ENCODE peak calls at places on chromosomes 11 and 22, in ten cellular contexts. Q is tibial nerve, V is dorsolateral prefrontal cortex, C is right lobe of liver, O is cardiac muscle cell, Z is cardiac fibroblast, G is iPS DF 6.9, H is breast epithelium, J is hepatocyte, E is fibroblast of pulmonary artery. P is an unnamed sample.

GRCh38 chr11:70399681-70400112 is 1.4 kb downstream of the CTTN start:
- DNase-seq in C (peak; percentile 52), Q (peak; percentile 50), G (no peak), V (peak; percentile 61), E (peak; percentile 95), H (peak; percentile 70), O (peak; percentile 43), Z (peak; percentile 96), J (peak; percentile 94), P (peak; percentile 84)

GRCh38 chr11:69449320-69450063 is 32.0 kb upstream of the LINC01488 start:
- DNase-seq in Q (no peak), Z (peak; percentile 58), J (no peak), C (no peak), E (peak; percentile 50), V (no peak), H (no peak), G (no peak), O (peak; percentile 39), P (no peak)

GRCh38 chr11:118415739-118416068 is 14.3 kb downstream of the ATP5MG start:
- DNase-seq in Q (no peak), Z (peak; percentile 95), V (no peak), H (no peak), G (no peak), O (no peak), C (no peak), J (peak; percentile 76), E (peak; percentile 94), P (peak; percentile 87)

GRCh38 chr22:19871845-19872778 is 17.4 kb upstream of the GNB1L start:
- DNase-seq in J (no peak), O (no peak), Q (peak; percentile 8), E (no peak), C (peak; percentile 47), H (peak; percentile 36), V (peak; percentile 26), Z (no peak), G (no peak), P (no peak)

GRCh38 chr11:23143031-23143430 is 282.8 kb upstream of the CCDC179 start:
- DNase-seq in E (no peak), J (no peak), G (no peak), Q (no peak), Z (no peak), V (no peak), C (no peak), O (no peak), H (no peak), P (no peak)

GRCh38 chr11:109205312-109205711 is 216.7 kb upstream of the C11orf87 start:
- DNase-seq in E (no peak), G (no peak), O (no peak), V (no peak), Z (no peak), Q (no peak), H (no peak), J (no peak), C (no peak), P (no peak)

GRCh38 chr11:35077709-35078695 is 61.0 kb upstream of the CD44 start:
- DNase-seq in E (peak; percentile 44), J (no peak), Q (no peak), O (no peak), C (no peak), G (no peak), H (no peak), V (no peak), Z (no peak), P (peak; percentile 54)

GRCh38 chr11:65402790-65403189 is 16.4 kb downstream of the FRMD8 start:
- DNase-seq in V (no peak), G (no peak), Z (no peak), J (no peak), O (no peak), E (no peak), C (no peak), H (no peak), Q (no peak), P (no peak)

DNA sequence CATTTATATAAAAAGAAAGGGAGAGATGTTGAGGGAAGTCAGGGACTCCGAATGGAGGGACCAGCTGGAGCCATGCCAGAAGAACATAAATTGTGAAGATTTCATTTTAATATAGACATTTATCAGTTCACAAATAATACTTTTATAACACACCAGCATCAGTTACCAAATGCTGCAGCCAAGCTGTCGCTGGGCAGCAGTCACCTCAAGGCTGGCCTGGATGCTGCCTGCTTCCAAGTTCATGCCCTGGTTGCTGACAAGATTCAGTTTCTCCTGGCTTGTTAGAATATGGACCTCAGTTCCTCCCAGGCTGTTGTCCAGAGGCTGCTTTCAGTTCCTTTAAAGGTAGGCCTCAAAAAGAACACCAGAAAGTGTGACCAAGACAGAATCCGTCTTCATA is 30.8 kb upstream of the ALDH3B2 start:
- DNase-seq in E (no peak), Q (no peak), Z (no peak), V (no peak), G (no peak), C (no peak), J (no peak), H (no peak), O (no peak), P (no peak)
- H3K4me3 ChIP-seq in E (no peak overlapping the region), Q (no peak overlapping the region), Z (no peak overlapping the region), V (no peak overlapping the region), G (no peak overlapping the region), C (no peak overlapping the region), J (no peak overlapping the region), H (no peak overlapping the region), O (no peak overlapping the region), P (no peak overlapping the region)

DNA sequence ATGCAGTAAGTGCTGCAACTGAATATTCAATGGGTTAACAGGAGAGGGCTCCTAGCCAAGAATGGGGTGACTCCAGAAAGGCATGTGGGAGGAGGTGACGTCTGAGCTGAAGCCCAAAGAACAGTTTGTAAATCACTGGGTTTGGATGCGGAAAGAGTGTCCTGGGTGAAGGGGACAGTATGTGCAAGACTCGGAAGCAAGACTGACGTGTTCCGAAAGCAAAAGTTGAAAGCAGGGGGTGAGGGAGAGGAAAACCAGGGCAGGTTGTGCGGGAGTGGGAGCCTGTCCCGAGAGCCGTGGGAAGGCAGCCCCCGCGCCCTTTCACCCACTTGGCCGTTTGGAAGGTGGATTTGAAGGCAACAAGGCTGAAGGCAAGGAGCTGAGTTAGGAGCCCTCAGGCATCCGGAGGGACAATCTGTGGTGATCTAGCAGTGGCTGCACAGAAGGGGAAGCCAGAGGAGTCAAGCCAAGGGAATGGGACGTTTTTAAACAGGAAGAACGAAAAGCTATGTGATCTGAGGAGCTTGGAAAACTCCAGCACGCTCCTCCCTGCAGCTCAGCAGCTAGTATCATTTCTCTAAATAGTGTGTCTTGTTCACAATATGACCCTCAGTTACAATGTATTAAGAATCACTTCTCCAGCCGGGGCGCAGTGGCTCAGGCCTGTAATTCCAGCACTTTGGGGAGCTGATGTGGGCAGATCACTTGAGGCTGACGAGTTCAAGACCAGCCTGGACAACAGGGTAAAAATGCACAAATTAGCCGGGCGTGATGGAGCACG is 7.7 kb downstream of the SLC25A18 start:
- DNase-seq in V (peak; percentile 81), O (peak; percentile 17), Z (peak; percentile 95), Q (peak; percentile 33), J (peak; percentile 49), C (peak; percentile 89), G (no peak), E (peak; percentile 98), H (peak; percentile 71), P (peak; percentile 96)
- H3K4me3 ChIP-seq in V (peak overlapping the region; percentile 49), O (no peak overlapping the region), Z (peak overlapping the region; percentile 46), Q (peak overlapping the region; percentile 10), J (no peak overlapping the region), C (peak overlapping the region; percentile 46), G (no peak overlapping the region), E (peak overlapping the region; percentile 44), H (peak overlapping the region; percentile 65), P (peak overlapping the region; percentile 30)

GRCh38 chr11:10731064-10731680 is 19.9 kb upstream of the CTR9 start:
- DNase-seq in J (no peak), O (no peak), H (no peak), E (no peak), C (no peak), G (no peak), V (no peak), Q (no peak), Z (no peak), P (no peak)

GRCh38 chr11:10728779-10729472 is 22.1 kb upstream of the CTR9 start:
- DNase-seq in Q (no peak), Z (peak; percentile 32), C (no peak), E (no peak), J (peak; percentile 53), O (peak; percentile 70), H (no peak), V (no peak), G (peak; percentile 67), P (no peak)

GRCh38 chr11:10728154-10728553 is 22.9 kb upstream of the CTR9 start:
- DNase-seq in H (no peak), C (no peak), J (no peak), V (no peak), G (no peak), Q (no peak), E (no peak), O (no peak), Z (no peak), P (no peak)

GRCh38 chr11:10727259-10727851 is 23.7 kb upstream of the CTR9 start:
- DNase-seq in Q (no peak), J (peak; percentile 34), C (no peak), G (no peak), V (no peak), H (no peak), E (no peak), O (no peak), Z (peak; percentile 24), P (no peak)

GRCh38 chr11:10730151-10730550 is 20.9 kb upstream of the CTR9 start:
- DNase-seq in J (no peak), O (no peak), E (no peak), Z (no peak), C (no peak), Q (no peak), V (no peak), G (no peak), H (no peak), P (no peak)
- H3K4me3 ChIP-seq in J (no peak overlapping the region), O (no peak overlapping the region), E (no peak overlapping the region), Z (no peak overlapping the region), C (no peak overlapping the region), Q (no peak overlapping the region), V (no peak overlapping the region), G (no peak overlapping the region), H (no peak overlapping the region), P (no peak overlapping the region)

GRCh38 chr11:66593650-66594049 is 665 bp downstream of the CCS start:
- DNase-seq in E (no peak), V (no peak), Q (no peak), C (no peak), J (no peak), Z (no peak), H (no peak), O (no peak), G (no peak), P (no peak)

GRCh38 chr11:66598993-66599392 is 6.0 kb downstream of the CCS start:
- DNase-seq in O (no peak), V (no peak), Q (no peak), G (no peak), E (no peak), J (no peak), H (no peak), C (peak; percentile 60), Z (no peak), P (no peak)

GRCh38 chr11:66593303-66593635 is 284 bp downstream of the CCS start:
- DNase-seq in H (no peak), J (no peak), Q (no peak), V (no peak), E (no peak), C (no peak), G (no peak), Z (no peak), O (peak; percentile 2), P (no peak)

GRCh38 chr11:66592457-66593302 is at the start of the genes CCDC87 and CCS:
- DNase-seq in G (peak; percentile 82), J (peak; percentile 99), V (peak; percentile 98), Q (peak; percentile 97), Z (peak; percentile 97), C (peak; percentile 99), H (peak; percentile 97), O (peak; percentile 97), E (peak; percentile 96), P (peak; percentile 80)

GRCh38 chr11:66595245-66595904 is 2.4 kb downstream of the CCS start:
- DNase-seq in O (no peak), C (no peak), E (peak; percentile 94), J (peak; percentile 38), H (no peak), Q (no peak), Z (peak; percentile 95), G (no peak), V (no peak), P (no peak)
- H3K4me3 ChIP-seq in O (no peak overlapping the region), C (no peak overlapping the region), E (peak overlapping the region; percentile 13), J (no peak overlapping the region), H (no peak overlapping the region), Q (no peak overlapping the region), Z (no peak overlapping the region), G (no peak overlapping the region), V (no peak overlapping the region), P (no peak overlapping the region)